ENCODE peak calls at places on chromosomes 3 and 15, in four cellular contexts. C, X, R and A are unnamed samples.

GRCh38 chr3:10292505-10293419 is at the start of gene GHRL:
- DNase-seq in C (no peak), X (no peak), R (peak), A (no peak)

GRCh38 chr3:98329392-98330124 is 24.1 kb upstream of the OR5K4 start:
- DNase-seq in C (peak), X (peak), R (peak), A (peak)

GRCh38 chr15:70344666-70345065 is 246.9 kb upstream of the TLE3 start:
- DNase-seq in C (no peak), X (no peak), R (no peak), A (no peak)

GRCh38 chr15:69530234-69530633 is 77.6 kb downstream of the RPLP1 start:
- DNase-seq in C (no peak), X (no peak), R (no peak), A (no peak)

GRCh38 chr3:53744351-53744750 is 101.9 kb downstream of the CHDH start:
- DNase-seq in C (no peak), X (no peak), R (no peak), A (no peak)

GRCh38 chr3:163335429-163335828 is 1742.9 kb downstream of the SI start:
- DNase-seq in C (no peak), X (no peak), R (no peak), A (no peak)

GRCh38 chr15:29278436-29279099 is 8.9 kb upstream of the NSMCE3 start:
- DNase-seq in C (peak), X (no peak), R (peak), A (no peak)

GRCh38 chr15:90870354-90871096 is 2.1 kb downstream of the FURIN start:
- DNase-seq in C (peak), X (no peak), R (peak), A (no peak)

GRCh38 chr15:80559761-80560160 is 135.3 kb upstream of the ABHD17C start:
- DNase-seq in C (no peak), X (no peak), R (no peak), A (no peak)

GRCh38 chr15:64894395-64895056 is 17.2 kb upstream of the ANKDD1A start:
- DNase-seq in C (no peak), X (no peak), R (no peak), A (no peak)

GRCh38 chr15:87707581-87708130 is 548.9 kb downstream of the NTRK3 start:
- DNase-seq in C (no peak), X (no peak), R (no peak), A (peak)

GRCh38 chr3:143016321-143016972 is 15.1 kb downstream of the U2SURP start:
- DNase-seq in C (no peak), X (no peak), R (no peak), A (no peak)